ENCODE peak calls at places on chromosomes 5 and 9, in five cellular contexts. M is HFF-Myc, V is H1, F is GM06990, L is H7. C is an unnamed sample.
A peak's percentile ranks its signal among the peaks of the same experiment; 100 is the strongest.

GRCh38 chr9:133730994-133731715 is 7.0 kb downstream of the SARDH start:
- DNase-seq in M (no peak), V (no peak), F (no peak), L (peak; percentile 56), C (no peak)

GRCh38 chr9:89367281-89367680 is 49.0 kb downstream of the SECISBP2 start:
- DNase-seq in M (no peak), V (no peak), F (no peak), L (peak; percentile 33), C (no peak)

GRCh38 chr9:78292026-78292425 is 4.9 kb upstream of the PSAT1 start:
- DNase-seq in M (no peak), V (no peak), F (no peak), L (no peak), C (no peak)

GRCh38 chr9:94922098-94922607 is 195.7 kb downstream of the AOPEP start:
- DNase-seq in M (peak; percentile 86), V (no peak), F (no peak), L (no peak), C (peak; percentile 87)

GRCh38 chr5:171888051-171888481 is 102.4 kb downstream of the SMIM23 start:
- DNase-seq in M (no peak), V (no peak), F (no peak), L (no peak), C (no peak)

GRCh38 chr5:94983861-94984535 is 300.9 kb downstream of the MCTP1 start:
- DNase-seq in M (no peak), V (no peak), F (no peak), L (no peak), C (peak; percentile 31)

GRCh38 chr5:68139601-68140441 is 75.7 kb upstream of the PIK3R1 start:
- DNase-seq in M (no peak), V (no peak), F (no peak), L (no peak), C (no peak)

GRCh38 chr5:78566747-78567449 is 81.7 kb downstream of the LHFPL2 start:
- DNase-seq in M (no peak), V (no peak), F (peak; percentile 42), L (no peak), C (peak; percentile 23)

GRCh38 chr5:134175874-134176522 is 752 bp downstream of the SKP1 start:
- DNase-seq in M (no peak), V (no peak), F (no peak), L (no peak), C (no peak)

GRCh38 chr5:93054424-93055165 is 526.4 kb downstream of the NR2F1-AS1 start:
- DNase-seq in M (no peak), V (no peak), F (no peak), L (no peak), C (no peak)

GRCh38 chr5:149517461-149518122 is 33.6 kb downstream of the CSNK1A1 start:
- DNase-seq in M (no peak), V (no peak), F (no peak), L (no peak), C (no peak)

GRCh38 chr9:88837731-88838130 is 153.5 kb upstream of the S1PR3 start:
- DNase-seq in M (no peak), V (no peak), F (no peak), L (no peak), C (no peak)

GRCh38 chr9:127785933-127786772 is at the start of gene CDK9:
- DNase-seq in M (no peak), V (no peak), F (peak; percentile 93), L (peak; percentile 99), C (peak; percentile 79)

GRCh38 chr9:98248737-98249474 is 6.5 kb downstream of the TBC1D2 start:
- DNase-seq in M (peak; percentile 46), V (no peak), F (no peak), L (no peak), C (peak; percentile 62)

GRCh38 chr5:114377946-114378345 is 16.1 kb downstream of the KCNN2 start:
- DNase-seq in M (no peak), V (no peak), F (no peak), L (no peak), C (no peak)

GRCh38 chr9:85941966-85942912 is 1.3 kb downstream of the NAA35 start:
- DNase-seq in M (no peak), V (no peak), F (no peak), L (no peak), C (no peak)

GRCh38 chr5:24381861-24382460 is 262.8 kb downstream of the CDH10 start:
- DNase-seq in M (no peak), V (no peak), F (no peak), L (no peak), C (no peak)

GRCh38 chr5:60685700-60686099 is 14.3 kb downstream of the DEPDC1B start:
- DNase-seq in M (no peak), V (no peak), F (no peak), L (no peak), C (no peak)

GRCh38 chr9:123678038-123678877 is 251.7 kb downstream of the DENND1A start:
- DNase-seq in M (no peak), V (no peak), F (no peak), L (no peak), C (peak; percentile 65)

GRCh38 chr5:72392326-72392733 is 72.2 kb downstream of the PTCD2 start:
- DNase-seq in M (no peak), V (no peak), F (no peak), L (no peak), C (peak; percentile 70)

GRCh38 chr5:60495644-60496520 is 204.1 kb downstream of the DEPDC1B start:
- DNase-seq in M (no peak), V (no peak), F (no peak), L (no peak), C (peak; percentile 49)

GRCh38 chr5:140821375-140822280 is at the start of gene PCDHA5:
- DNase-seq in M (no peak), V (no peak), F (no peak), L (no peak), C (peak; percentile 83)

GRCh38 chr9:92501671-92502393 is 19.5 kb upstream of the ASPN start:
- DNase-seq in M (no peak), V (no peak), F (no peak), L (peak; percentile 38), C (peak; percentile 57)

GRCh38 chr5:314676-315487 is 6.6 kb upstream of the AHRR start:
- DNase-seq in M (no peak), V (no peak), F (no peak), L (peak; percentile 35), C (no peak)
- H3K4me3 ChIP-seq in M (no peak overlapping the region), V (no peak overlapping the region), F (no peak overlapping the region), L (no peak overlapping the region), C (no peak overlapping the region)

GRCh38 chr9:37037744-37038640 is 3.9 kb upstream of the PAX5 start:
- DNase-seq in M (no peak), V (no peak), F (peak; percentile 74), L (peak; percentile 77), C (no peak)
- H3K4me3 ChIP-seq in M (peak overlapping the region; percentile 41), V (peak overlapping the region; percentile 38), F (peak overlapping the region; percentile 87), L (peak overlapping the region; percentile 49), C (no peak overlapping the region)

DNA sequence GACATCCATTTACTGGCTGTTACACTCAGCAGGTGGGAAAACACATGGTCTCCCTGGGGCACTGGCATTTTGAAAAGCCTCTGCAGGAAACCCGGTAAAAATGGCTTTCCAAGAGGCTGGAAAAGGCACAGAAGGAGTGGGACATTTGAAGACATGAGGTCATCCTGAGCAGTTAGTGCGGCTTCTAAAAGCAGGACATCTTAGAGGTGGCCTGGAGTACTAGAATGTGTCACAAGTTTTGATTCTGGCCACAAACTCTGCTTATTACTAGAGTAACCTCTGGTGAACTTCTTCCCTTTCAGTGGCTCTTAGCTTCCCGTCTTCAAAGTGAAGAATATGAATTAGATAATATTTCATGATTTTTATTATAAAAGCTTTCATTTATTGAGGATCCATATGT is 423.0 kb upstream of the BRINP1 start:
- DNase-seq in M (no peak), V (no peak), F (no peak), L (no peak), C (no peak)
- H3K4me3 ChIP-seq in M (no peak overlapping the region), V (no peak overlapping the region), F (no peak overlapping the region), L (no peak overlapping the region), C (no peak overlapping the region)

DNA sequence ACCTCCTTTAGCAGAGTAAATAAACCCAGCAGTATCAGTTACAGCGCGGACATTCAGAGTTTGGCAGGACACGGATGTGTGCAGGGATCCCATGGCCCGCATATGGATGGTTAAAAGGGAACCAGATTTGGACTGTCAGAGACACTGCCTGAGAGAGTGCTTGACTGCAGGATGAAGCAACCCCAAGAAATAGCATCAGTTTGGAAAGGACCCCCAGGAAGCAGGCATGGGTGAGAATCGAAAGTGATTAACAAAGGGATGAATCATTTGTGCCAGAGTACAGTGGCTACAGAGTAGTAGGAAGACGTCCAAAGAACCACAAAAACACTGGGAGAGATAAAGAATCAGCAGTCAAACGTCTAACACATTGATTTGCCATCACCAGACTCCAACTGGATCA is 5.5 kb downstream of the C7 start:
- DNase-seq in M (no peak), V (no peak), F (no peak), L (no peak), C (no peak)
- H3K4me3 ChIP-seq in M (no peak overlapping the region), V (no peak overlapping the region), F (no peak overlapping the region), L (no peak overlapping the region), C (no peak overlapping the region)

C was measured in PC-3.